ENCODE peak calls at places on chromosomes 12 and 14, in eight cellular contexts. One of them, this sample, is unnamed.

GRCh38 chr12:102481705-102482104 is 1.3 kb upstream of the IGF1 start:
- DNase-seq in stimulated activated naive CD8-positive, alpha-beta T cell treated with anti-CD3 and anti-CD28 coated beads, Interleukin-15, amount 100 ng/mL, for 72 hours: no peak
- DNase-seq in dermis microvascular lymphatic vessel endothelial cell: no peak
- DNase-seq in stimulated activated CD8-positive, alpha-beta memory T cell treated with anti-CD3 and anti-CD28 coated beads, Interleukin-7, amount 100 ng/mL, for 1 hour: no peak
- DNase-seq in HCT116: no peak
- DNase-seq in kidney epithelial cell: no peak
- DNase-seq in mesendoderm: no peak
- DNase-seq in mucosa of descending colon: no peak
- DNase-seq in this sample: no peak

GRCh38 chr14:101772770-101773169 is 11.3 kb downstream of the PPP2R5C start:
- DNase-seq in HCT116: no peak
- DNase-seq in stimulated activated naive CD8-positive, alpha-beta T cell treated with anti-CD3 and anti-CD28 coated beads, Interleukin-15, amount 100 ng/mL, for 72 hours: no peak
- DNase-seq in stimulated activated CD8-positive, alpha-beta memory T cell treated with anti-CD3 and anti-CD28 coated beads, Interleukin-7, amount 100 ng/mL, for 1 hour: no peak
- DNase-seq in mucosa of descending colon: no peak
- DNase-seq in mesendoderm: no peak
- DNase-seq in kidney epithelial cell: no peak
- DNase-seq in dermis microvascular lymphatic vessel endothelial cell: no peak
- DNase-seq in this sample: no peak

GRCh38 chr14:92665699-92666110 is 82.7 kb downstream of the LGMN start:
- DNase-seq in mesendoderm: no peak
- DNase-seq in stimulated activated CD8-positive, alpha-beta memory T cell treated with anti-CD3 and anti-CD28 coated beads, Interleukin-7, amount 100 ng/mL, for 1 hour: no peak
- DNase-seq in dermis microvascular lymphatic vessel endothelial cell: no peak
- DNase-seq in mucosa of descending colon: no peak
- DNase-seq in HCT116: no peak
- DNase-seq in stimulated activated naive CD8-positive, alpha-beta T cell treated with anti-CD3 and anti-CD28 coated beads, Interleukin-15, amount 100 ng/mL, for 72 hours: no peak
- DNase-seq in kidney epithelial cell: no peak
- DNase-seq in this sample: no peak

GRCh38 chr14:105974902-105975301 is 448.5 kb downstream of the TMEM121 start:
- DNase-seq in mucosa of descending colon: peak
- DNase-seq in kidney epithelial cell: no peak
- DNase-seq in stimulated activated naive CD8-positive, alpha-beta T cell treated with anti-CD3 and anti-CD28 coated beads, Interleukin-15, amount 100 ng/mL, for 72 hours: peak
- DNase-seq in dermis microvascular lymphatic vessel endothelial cell: no peak
- DNase-seq in mesendoderm: peak
- DNase-seq in HCT116: peak
- DNase-seq in stimulated activated CD8-positive, alpha-beta memory T cell treated with anti-CD3 and anti-CD28 coated beads, Interleukin-7, amount 100 ng/mL, for 1 hour: peak
- DNase-seq in this sample: no peak

GRCh38 chr12:123808167-123808566 is 46.1 kb downstream of the DNAH10 start:
- DNase-seq in dermis microvascular lymphatic vessel endothelial cell: peak
- DNase-seq in HCT116: peak
- DNase-seq in kidney epithelial cell: no peak
- DNase-seq in mucosa of descending colon: peak
- DNase-seq in stimulated activated CD8-positive, alpha-beta memory T cell treated with anti-CD3 and anti-CD28 coated beads, Interleukin-7, amount 100 ng/mL, for 1 hour: no peak
- DNase-seq in mesendoderm: peak
- DNase-seq in stimulated activated naive CD8-positive, alpha-beta T cell treated with anti-CD3 and anti-CD28 coated beads, Interleukin-15, amount 100 ng/mL, for 72 hours: no peak
- DNase-seq in this sample: no peak

GRCh38 chr12:27639265-27639664 is 57.0 kb upstream of the REP15 start:
- DNase-seq in dermis microvascular lymphatic vessel endothelial cell: no peak
- DNase-seq in stimulated activated naive CD8-positive, alpha-beta T cell treated with anti-CD3 and anti-CD28 coated beads, Interleukin-15, amount 100 ng/mL, for 72 hours: no peak
- DNase-seq in HCT116: no peak
- DNase-seq in mucosa of descending colon: no peak
- DNase-seq in mesendoderm: no peak
- DNase-seq in kidney epithelial cell: no peak
- DNase-seq in stimulated activated CD8-positive, alpha-beta memory T cell treated with anti-CD3 and anti-CD28 coated beads, Interleukin-7, amount 100 ng/mL, for 1 hour: no peak
- DNase-seq in this sample: no peak

GRCh38 chr12:8081228-8081920 is 700 bp upstream of the NECAP1 start:
- DNase-seq in stimulated activated naive CD8-positive, alpha-beta T cell treated with anti-CD3 and anti-CD28 coated beads, Interleukin-15, amount 100 ng/mL, for 72 hours: peak
- DNase-seq in dermis microvascular lymphatic vessel endothelial cell: no peak
- DNase-seq in stimulated activated CD8-positive, alpha-beta memory T cell treated with anti-CD3 and anti-CD28 coated beads, Interleukin-7, amount 100 ng/mL, for 1 hour: no peak
- DNase-seq in mesendoderm: no peak
- DNase-seq in mucosa of descending colon: no peak
- DNase-seq in HCT116: no peak
- DNase-seq in kidney epithelial cell: no peak
- DNase-seq in this sample: no peak

GRCh38 chr12:93325855-93326254 is 51.9 kb upstream of the NUDT4 start:
- DNase-seq in stimulated activated CD8-positive, alpha-beta memory T cell treated with anti-CD3 and anti-CD28 coated beads, Interleukin-7, amount 100 ng/mL, for 1 hour: no peak
- DNase-seq in mesendoderm: no peak
- DNase-seq in mucosa of descending colon: no peak
- DNase-seq in stimulated activated naive CD8-positive, alpha-beta T cell treated with anti-CD3 and anti-CD28 coated beads, Interleukin-15, amount 100 ng/mL, for 72 hours: no peak
- DNase-seq in HCT116: no peak
- DNase-seq in kidney epithelial cell: peak
- DNase-seq in dermis microvascular lymphatic vessel endothelial cell: peak
- DNase-seq in this sample: no peak

GRCh38 chr14:94423465-94424056 is 29.0 kb downstream of the SERPINA11 start:
- DNase-seq in stimulated activated CD8-positive, alpha-beta memory T cell treated with anti-CD3 and anti-CD28 coated beads, Interleukin-7, amount 100 ng/mL, for 1 hour: no peak
- DNase-seq in kidney epithelial cell: peak
- DNase-seq in dermis microvascular lymphatic vessel endothelial cell: peak
- DNase-seq in mesendoderm: peak
- DNase-seq in HCT116: peak
- DNase-seq in mucosa of descending colon: peak
- DNase-seq in stimulated activated naive CD8-positive, alpha-beta T cell treated with anti-CD3 and anti-CD28 coated beads, Interleukin-15, amount 100 ng/mL, for 72 hours: peak
- DNase-seq in this sample: no peak

GRCh38 chr14:103199141-103199540 is 75.9 kb downstream of the TNFAIP2 start:
- DNase-seq in stimulated activated naive CD8-positive, alpha-beta T cell treated with anti-CD3 and anti-CD28 coated beads, Interleukin-15, amount 100 ng/mL, for 72 hours: no peak
- DNase-seq in dermis microvascular lymphatic vessel endothelial cell: no peak
- DNase-seq in HCT116: no peak
- DNase-seq in mesendoderm: no peak
- DNase-seq in stimulated activated CD8-positive, alpha-beta memory T cell treated with anti-CD3 and anti-CD28 coated beads, Interleukin-7, amount 100 ng/mL, for 1 hour: no peak
- DNase-seq in mucosa of descending colon: no peak
- DNase-seq in kidney epithelial cell: no peak
- DNase-seq in this sample: no peak